ENCODE peak calls at places on chromosomes 7 and 10, in ten cellular contexts. U is NCI-H2081; F is HCEC 1CT; R is mesenteric fat pad; H is NCI-H2171; O is HuH-7; X is GM03348; T is CD4-positive, alpha-beta T cell; L is T-helper 2 cell; P is CD8-positive, alpha-beta T cell. C is an unnamed sample.

GRCh38 chr10:67386260-67386659 is 309.7 kb downstream of the CTNNA3 start:
- DNase-seq in U (no peak), F (no peak), R (no peak), H (no peak), O (no peak), X (no peak), T (no peak), L (no peak), P (no peak), C (no peak)

GRCh38 chr7:73850212-73850611 is 7.9 kb upstream of the METTL27 start:
- DNase-seq in U (no peak), F (no peak), R (no peak), H (no peak), O (no peak), X (no peak), T (no peak), L (no peak), P (no peak), C (no peak)

GRCh38 chr7:32163141-32163806 is 93.1 kb upstream of the PDE1C start:
- DNase-seq in U (no peak), F (peak), R (no peak), H (no peak), O (no peak), X (peak), T (no peak), L (no peak), P (no peak), C (no peak)

GRCh38 chr7:152709307-152710133 is 33.6 kb upstream of the XRCC2 start:
- DNase-seq in U (no peak), F (peak), R (no peak), H (no peak), O (no peak), X (no peak), T (no peak), L (no peak), P (no peak), C (no peak)

GRCh38 chr10:129707406-129708388 is 240.7 kb downstream of the MGMT start:
- DNase-seq in U (no peak), F (no peak), R (no peak), H (no peak), O (no peak), X (no peak), T (no peak), L (no peak), P (no peak), C (no peak)

GRCh38 chr7:135175931-135176330 is 5.4 kb upstream of the CYREN start:
- DNase-seq in U (no peak), F (no peak), R (no peak), H (no peak), O (no peak), X (no peak), T (no peak), L (no peak), P (no peak), C (no peak)

GRCh38 chr7:36440880-36441279 is 51.2 kb downstream of the ANLN start:
- DNase-seq in U (peak), F (peak), R (no peak), H (peak), O (no peak), X (peak), T (no peak), L (no peak), P (no peak), C (no peak)

GRCh38 chr7:129825005-129825553 is 127.7 kb downstream of the UBE2H start:
- DNase-seq in U (peak), F (peak), R (peak), H (peak), O (peak), X (peak), T (no peak), L (no peak), P (peak), C (no peak)

GRCh38 chr10:124740374-124741280 is 3.6 kb downstream of the FAM53B start:
- DNase-seq in U (peak), F (peak), R (peak), H (no peak), O (no peak), X (peak), T (no peak), L (no peak), P (no peak), C (no peak)

GRCh38 chr10:120131183-120131582 is 238.7 kb downstream of the SEC23IP start:
- DNase-seq in U (no peak), F (no peak), R (no peak), H (no peak), O (peak), X (no peak), T (no peak), L (no peak), P (no peak), C (no peak)

GRCh38 chr10:79243211-79244067 is 103.8 kb upstream of the PPIF start:
- DNase-seq in U (peak), F (peak), R (no peak), H (peak), O (no peak), X (peak), T (peak), L (peak), P (peak), C (peak)

GRCh38 chr7:150332852-150333635 is 8.4 kb downstream of the RARRES2 start:
- DNase-seq in U (no peak), F (no peak), R (peak), H (no peak), O (no peak), X (no peak), T (no peak), L (no peak), P (no peak), C (no peak)

GRCh38 chr7:41694490-41694889 is 8.4 kb downstream of the INHBA start:
- DNase-seq in U (no peak), F (no peak), R (no peak), H (no peak), O (no peak), X (no peak), T (no peak), L (no peak), P (no peak), C (no peak)

GRCh38 chr7:139734395-139734794 is 43.4 kb downstream of the HIPK2 start:
- DNase-seq in U (no peak), F (peak), R (no peak), H (no peak), O (no peak), X (peak), T (no peak), L (no peak), P (no peak), C (no peak)

GRCh38 chr10:52864459-52865106 is 92.0 kb upstream of the MBL2 start:
- DNase-seq in U (no peak), F (peak), R (no peak), H (no peak), O (no peak), X (peak), T (no peak), L (no peak), P (no peak), C (no peak)

GRCh38 chr10:79438699-79439085 is 6.7 kb downstream of the ZCCHC24 start:
- DNase-seq in U (no peak), F (no peak), R (no peak), H (no peak), O (no peak), X (no peak), T (no peak), L (no peak), P (no peak), C (no peak)

GRCh38 chr10:71396714-71397339 is at the start of gene CDH23:
- DNase-seq in U (no peak), F (no peak), R (no peak), H (no peak), O (peak), X (no peak), T (no peak), L (no peak), P (no peak), C (no peak)

GRCh38 chr7:139763330-139763729 is 14.5 kb downstream of the HIPK2 start:
- DNase-seq in U (no peak), F (peak), R (no peak), H (no peak), O (no peak), X (peak), T (no peak), L (no peak), P (no peak), C (no peak)

GRCh38 chr10:104104926-104105325 is 17.0 kb upstream of the SFR1 start:
- DNase-seq in U (no peak), F (no peak), R (no peak), H (no peak), O (no peak), X (no peak), T (no peak), L (no peak), P (no peak), C (no peak)

GRCh38 chr7:26485421-26486019 is 193.9 kb downstream of the SNX10 start:
- DNase-seq in U (no peak), F (no peak), R (no peak), H (no peak), O (no peak), X (no peak), T (no peak), L (no peak), P (no peak), C (no peak)

GRCh38 chr10:119384127-119384526 is 158.4 kb downstream of the RGS10 start:
- DNase-seq in U (no peak), F (no peak), R (no peak), H (no peak), O (no peak), X (no peak), T (no peak), L (no peak), P (no peak), C (no peak)

GRCh38 chr7:128737867-128738390 is 1.2 kb upstream of the CALU start:
- DNase-seq in U (no peak), F (peak), R (no peak), H (no peak), O (no peak), X (peak), T (no peak), L (no peak), P (no peak), C (no peak)

GRCh38 chr7:87369216-87369615 is 23.8 kb downstream of the CROT start:
- DNase-seq in U (no peak), F (no peak), R (no peak), H (no peak), O (no peak), X (no peak), T (peak), L (no peak), P (no peak), C (peak)

GRCh38 chr10:35909291-35909690 is 267.2 kb upstream of the FZD8 start:
- DNase-seq in U (no peak), F (no peak), R (no peak), H (no peak), O (no peak), X (no peak), T (no peak), L (no peak), P (no peak), C (no peak)

GRCh38 chr7:156034397-156034796 is 222.1 kb upstream of the SHH start:
- DNase-seq in U (no peak), F (no peak), R (no peak), H (no peak), O (no peak), X (no peak), T (no peak), L (no peak), P (no peak), C (no peak)

GRCh38 chr7:127831312-127832212 is 179.6 kb downstream of the SND1 start:
- DNase-seq in U (peak), F (no peak), R (no peak), H (peak), O (no peak), X (no peak), T (no peak), L (no peak), P (no peak), C (no peak)

GRCh38 chr7:28272461-28272877 is 91.9 kb upstream of the JAZF1 start:
- DNase-seq in U (peak), F (peak), R (no peak), H (peak), O (peak), X (peak), T (no peak), L (no peak), P (peak), C (peak)

GRCh38 chr10:73923935-73924598 is 13.1 kb downstream of the PLAU start:
- DNase-seq in U (no peak), F (no peak), R (no peak), H (no peak), O (no peak), X (no peak), T (no peak), L (no peak), P (no peak), C (no peak)

GRCh38 chr10:69644658-69645295 is 14.7 kb downstream of the FAM241B start:
- DNase-seq in U (peak), F (peak), R (no peak), H (peak), O (peak), X (peak), T (no peak), L (peak), P (no peak), C (peak)

GRCh38 chr7:87574630-87575029 is 26.1 kb downstream of the ABCB1 start:
- DNase-seq in U (no peak), F (peak), R (no peak), H (no peak), O (no peak), X (peak), T (no peak), L (no peak), P (no peak), C (no peak)

GRCh38 chr7:27364344-27364758 is 121.7 kb downstream of the EVX1 start:
- DNase-seq in U (no peak), F (peak), R (no peak), H (no peak), O (peak), X (peak), T (no peak), L (no peak), P (no peak), C (no peak)

GRCh38 chr7:151177310-151177709 is 9.7 kb downstream of the ASB10 start:
- DNase-seq in U (no peak), F (no peak), R (no peak), H (no peak), O (no peak), X (no peak), T (no peak), L (no peak), P (no peak), C (no peak)

GRCh38 chr7:33883566-33883965 is 21.8 kb upstream of the BMPER start:
- DNase-seq in U (no peak), F (no peak), R (no peak), H (no peak), O (no peak), X (no peak), T (no peak), L (no peak), P (no peak), C (no peak)

GRCh38 chr10:69104994-69105790 is 17.3 kb downstream of the SRGN start:
- DNase-seq in U (no peak), F (no peak), R (no peak), H (no peak), O (no peak), X (no peak), T (no peak), L (no peak), P (no peak), C (no peak)

GRCh38 chr10:95467162-95467599 is 94.0 kb downstream of the SORBS1 start:
- DNase-seq in U (no peak), F (no peak), R (no peak), H (no peak), O (peak), X (peak), T (no peak), L (no peak), P (no peak), C (no peak)

GRCh38 chr7:130150587-130150986 is 54.6 kb downstream of the TMEM209 start:
- DNase-seq in U (no peak), F (no peak), R (peak), H (no peak), O (no peak), X (no peak), T (no peak), L (no peak), P (no peak), C (no peak)

GRCh38 chr10:43679509-43679908 is 30.8 kb upstream of the ZNF32 start:
- DNase-seq in U (no peak), F (no peak), R (no peak), H (no peak), O (no peak), X (no peak), T (no peak), L (no peak), P (no peak), C (no peak)

GRCh38 chr7:118239014-118239413 is 14.5 kb downstream of the ANKRD7 start:
- DNase-seq in U (no peak), F (no peak), R (no peak), H (no peak), O (no peak), X (no peak), T (no peak), L (no peak), P (no peak), C (no peak)

GRCh38 chr7:17333227-17333626 is 34.8 kb downstream of the AHR start:
- DNase-seq in U (no peak), F (peak), R (no peak), H (no peak), O (no peak), X (no peak), T (no peak), L (no peak), P (no peak), C (no peak)